ENCODE peak calls at places on chromosome 10, in six cellular contexts. One of them, this sample, is unnamed. For H3K4me1, the result is how much of the 10 kb centered on the place peaks cover.

GRCh38 chr10:58241346-58241745 is 26.3 kb downstream of the IPMK start:
- DNase-seq in PC-3: no peak
- DNase-seq in GM23338: no peak
- DNase-seq in HCT116: no peak
- DNase-seq in GM23248: peak
- DNase-seq in MM.1S: no peak
- DNase-seq in this sample: no peak

GRCh38 chr10:44843484-44843883 is 67.7 kb upstream of the TMEM72 start:
- DNase-seq in PC-3: no peak
- DNase-seq in GM23338: no peak
- DNase-seq in HCT116: no peak
- DNase-seq in GM23248: no peak
- DNase-seq in MM.1S: no peak
- DNase-seq in this sample: no peak

GRCh38 chr10:43043342-43043772 is 33.5 kb upstream of the RET start:
- DNase-seq in PC-3: no peak
- DNase-seq in GM23338: no peak
- DNase-seq in HCT116: no peak
- DNase-seq in GM23248: no peak
- DNase-seq in MM.1S: no peak
- DNase-seq in this sample: no peak

GRCh38 chr10:11716704-11717103 is 25.5 kb upstream of the ECHDC3 start:
- DNase-seq in PC-3: peak
- DNase-seq in GM23338: no peak
- DNase-seq in HCT116: no peak
- DNase-seq in GM23248: no peak
- DNase-seq in MM.1S: no peak
- DNase-seq in this sample: peak

GRCh38 chr10:91589656-91590035 is 43.2 kb downstream of the PPP1R3C start:
- DNase-seq in PC-3: no peak
- DNase-seq in GM23338: no peak
- DNase-seq in HCT116: no peak
- DNase-seq in GM23248: no peak
- DNase-seq in MM.1S: no peak
- DNase-seq in this sample: no peak

GRCh38 chr10:13074562-13075451 is 25.2 kb upstream of the OPTN start:
- DNase-seq in PC-3: peak
- DNase-seq in GM23338: peak
- DNase-seq in HCT116: peak
- DNase-seq in GM23248: peak
- DNase-seq in MM.1S: peak
- DNase-seq in this sample: peak

GRCh38 chr10:70503776-70504175 is 25.2 kb downstream of the PALD1 start:
- DNase-seq in PC-3: no peak
- DNase-seq in GM23338: no peak
- DNase-seq in HCT116: no peak
- DNase-seq in GM23248: no peak
- DNase-seq in MM.1S: peak
- DNase-seq in this sample: peak

GRCh38 chr10:98257198-98257597 is 10.8 kb downstream of the LOXL4 start:
- DNase-seq in PC-3: no peak
- DNase-seq in GM23338: no peak
- DNase-seq in HCT116: no peak
- DNase-seq in GM23248: no peak
- DNase-seq in MM.1S: no peak
- DNase-seq in this sample: no peak

GRCh38 chr10:21519327-21519933 is 6.1 kb downstream of the SKIDA1 start:
- DNase-seq in PC-3: no peak
- DNase-seq in GM23338: no peak
- DNase-seq in HCT116: no peak
- DNase-seq in GM23248: peak
- DNase-seq in MM.1S: no peak
- DNase-seq in this sample: no peak

GRCh38 chr10:101576229-101576863 is 11.7 kb downstream of the POLL start:
- DNase-seq in PC-3: peak
- DNase-seq in GM23338: no peak
- DNase-seq in HCT116: no peak
- DNase-seq in GM23248: peak
- DNase-seq in MM.1S: no peak
- DNase-seq in this sample: no peak

GRCh38 chr10:7310076-7310475 is 100.8 kb downstream of the SFMBT2 start:
- DNase-seq in PC-3: no peak
- DNase-seq in GM23338: no peak
- DNase-seq in HCT116: no peak
- DNase-seq in GM23248: no peak
- DNase-seq in MM.1S: no peak
- DNase-seq in this sample: no peak

GRCh38 chr10:12042409-12042796 is 206 bp downstream of the UPF2 start:
- DNase-seq in PC-3: no peak
- DNase-seq in GM23338: peak
- DNase-seq in HCT116: no peak
- DNase-seq in GM23248: peak
- DNase-seq in MM.1S: no peak
- DNase-seq in this sample: peak

GRCh38 chr10:72087969-72088878 is at the start of gene SPOCK2:
- DNase-seq in PC-3: no peak
- DNase-seq in GM23338: peak
- DNase-seq in HCT116: no peak
- DNase-seq in GM23248: peak
- DNase-seq in MM.1S: no peak
- DNase-seq in this sample: peak

GRCh38 chr10:24513155-24513554 is 210.5 kb downstream of the ARHGAP21 start:
- DNase-seq in PC-3: peak
- DNase-seq in GM23338: peak
- DNase-seq in HCT116: no peak
- DNase-seq in GM23248: peak
- DNase-seq in MM.1S: no peak
- DNase-seq in this sample: no peak

GRCh38 chr10:35462491-35462934 is 126.2 kb downstream of the CCNY start:
- DNase-seq in PC-3: no peak
- DNase-seq in GM23338: no peak
- DNase-seq in HCT116: no peak
- DNase-seq in GM23248: no peak
- DNase-seq in MM.1S: peak
- DNase-seq in this sample: peak

GRCh38 chr10:5592070-5592469 is 67.3 kb downstream of the CALML3 start:
- DNase-seq in PC-3: no peak
- DNase-seq in GM23338: no peak
- DNase-seq in HCT116: no peak
- DNase-seq in GM23248: no peak
- DNase-seq in MM.1S: no peak
- DNase-seq in this sample: no peak

GRCh38 chr10:103648231-103648950 is 154.9 kb downstream of the NEURL1 start:
- DNase-seq in PC-3: no peak
- DNase-seq in GM23338: peak
- DNase-seq in HCT116: no peak
- DNase-seq in GM23248: no peak
- DNase-seq in MM.1S: no peak
- DNase-seq in this sample: no peak
- H3K27ac ChIP-seq in PC-3: no peak
- H3K27ac ChIP-seq in GM23338: no peak
- H3K27ac ChIP-seq in HCT116: no peak
- H3K27ac ChIP-seq in GM23248: peak
- H3K27ac ChIP-seq in MM.1S: no peak
- H3K27ac ChIP-seq in this sample: no peak

GRCh38 chr10:93074597-93075368 is 1.1 kb downstream of the CYP26A1 start:
- DNase-seq in PC-3: no peak
- DNase-seq in GM23338: peak
- DNase-seq in HCT116: no peak
- DNase-seq in GM23248: peak
- DNase-seq in MM.1S: peak
- DNase-seq in this sample: no peak

GRCh38 chr10:93074137-93074596 is 474 bp downstream of the CYP26A1 start:
- DNase-seq in PC-3: peak
- DNase-seq in GM23338: peak
- DNase-seq in HCT116: no peak
- DNase-seq in GM23248: peak
- DNase-seq in MM.1S: no peak
- DNase-seq in this sample: no peak

GRCh38 chr10:93077860-93078337 is 4.2 kb downstream of the CYP26A1 start:
- DNase-seq in PC-3: no peak
- DNase-seq in GM23338: no peak
- DNase-seq in HCT116: no peak
- DNase-seq in GM23248: no peak
- DNase-seq in MM.1S: peak
- DNase-seq in this sample: no peak

GRCh38 chr10:93075369-93076221 is 1.9 kb downstream of the CYP26A1 start:
- DNase-seq in PC-3: no peak
- DNase-seq in GM23338: peak
- DNase-seq in HCT116: no peak
- DNase-seq in GM23248: peak
- DNase-seq in MM.1S: peak
- DNase-seq in this sample: no peak

DNA sequence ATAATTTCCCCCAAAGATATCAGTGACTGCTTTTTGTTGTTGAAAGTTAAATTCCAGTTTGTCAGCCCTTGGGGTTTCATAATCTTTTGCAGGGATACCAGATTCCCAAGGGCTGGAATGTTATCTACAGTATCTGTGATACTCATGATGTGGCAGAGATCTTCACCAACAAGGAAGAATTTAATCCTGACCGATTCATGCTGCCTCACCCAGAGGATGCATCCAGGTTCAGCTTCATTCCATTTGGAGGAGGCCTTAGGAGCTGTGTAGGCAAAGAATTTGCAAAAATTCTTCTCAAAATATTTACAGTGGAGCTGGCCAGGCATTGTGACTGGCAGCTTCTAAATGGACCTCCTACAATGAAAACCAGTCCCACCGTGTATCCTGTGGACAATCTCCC is 3.2 kb downstream of the CYP26A1 start:
- DNase-seq in PC-3: no peak
- DNase-seq in GM23338: no peak
- DNase-seq in HCT116: no peak
- DNase-seq in GM23248: no peak
- DNase-seq in MM.1S: no peak
- DNase-seq in this sample: no peak
- H3K4me1 ChIP-seq in PC-3: under half
- H3K4me1 ChIP-seq in GM23338: under half
- H3K4me1 ChIP-seq in HCT116: under half
- H3K4me1 ChIP-seq in GM23248: under half
- H3K4me1 ChIP-seq in MM.1S: under half
- H3K4me1 ChIP-seq in this sample: under half

DNA sequence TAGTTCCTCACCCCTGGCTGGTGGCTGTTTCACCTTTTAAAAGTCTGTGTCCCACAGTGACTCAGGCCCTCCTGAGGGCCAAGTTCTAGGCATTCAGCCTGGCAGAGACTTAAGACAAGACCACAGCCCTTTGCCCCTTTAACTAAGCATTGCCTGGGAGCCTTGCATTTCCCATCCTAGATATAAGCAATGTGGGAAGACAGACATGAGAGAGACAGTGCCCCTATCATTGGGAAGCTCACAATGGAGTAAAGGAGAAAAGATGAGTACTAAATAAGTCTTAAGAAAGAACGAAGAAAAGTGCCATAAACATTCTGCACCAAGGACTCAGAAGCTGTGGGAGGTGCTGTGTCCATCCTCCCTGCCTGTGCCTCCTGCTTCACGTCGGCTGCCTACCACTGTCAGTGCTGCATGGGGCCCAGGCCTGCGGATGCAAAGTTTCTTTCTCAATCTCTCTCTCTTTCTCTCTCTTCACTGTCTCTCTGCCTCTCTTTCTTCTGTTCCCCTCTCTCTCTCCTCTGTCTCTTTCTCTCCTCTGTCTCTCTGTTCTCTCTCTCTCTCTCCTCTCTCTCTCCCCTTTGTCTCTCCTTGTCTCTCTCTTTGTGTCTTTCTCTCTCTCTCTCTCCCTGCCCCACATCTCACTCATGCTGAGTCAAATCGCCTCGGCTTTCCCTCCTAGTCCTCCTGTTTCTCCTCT is 21.5 kb downstream of the GPRIN2 start:
- DNase-seq in PC-3: no peak
- DNase-seq in GM23338: no peak
- DNase-seq in HCT116: no peak
- DNase-seq in GM23248: peak
- DNase-seq in MM.1S: no peak
- DNase-seq in this sample: no peak
- TF ChIP-seq EZH2phosphoT487 in PC-3: no peak
- TF ChIP-seq EZH2phosphoT487 in GM23338: no peak
- TF ChIP-seq EZH2phosphoT487 in HCT116: no peak
- TF ChIP-seq EZH2phosphoT487 in GM23248: no peak
- TF ChIP-seq EZH2phosphoT487 in MM.1S: no peak
- TF ChIP-seq EZH2phosphoT487 in this sample: no peak

GRCh38 chr10:132877473-132877872 is 64.9 kb downstream of the CFAP46 start:
- DNase-seq in PC-3: no peak
- DNase-seq in GM23338: no peak
- DNase-seq in HCT116: no peak
- DNase-seq in GM23248: no peak
- DNase-seq in MM.1S: no peak
- DNase-seq in this sample: no peak
- H3K27ac ChIP-seq in PC-3: no peak
- H3K27ac ChIP-seq in GM23338: no peak
- H3K27ac ChIP-seq in HCT116: no peak
- H3K27ac ChIP-seq in GM23248: no peak
- H3K27ac ChIP-seq in MM.1S: no peak
- H3K27ac ChIP-seq in this sample: no peak

DNA sequence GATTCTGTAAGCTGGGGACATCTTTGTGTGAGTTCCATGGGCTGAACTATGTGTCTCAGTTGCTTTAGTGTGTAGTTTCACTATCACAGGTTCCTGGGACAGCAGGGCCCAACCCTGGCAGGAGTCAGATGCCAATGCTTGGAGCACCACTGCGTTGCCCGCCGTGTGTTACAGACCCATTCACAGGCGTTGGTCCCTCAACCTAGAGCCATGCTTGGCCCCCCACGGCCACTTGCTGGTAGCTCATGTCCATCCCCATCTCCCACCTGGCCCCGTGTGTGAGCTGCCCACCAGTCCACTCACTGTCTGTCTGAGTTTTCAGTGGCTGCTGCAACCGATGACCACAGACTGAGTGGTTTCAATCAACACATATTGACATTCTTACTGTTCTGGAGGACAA is 546.9 kb downstream of the TCERG1L start:
- DNase-seq in PC-3: no peak
- DNase-seq in GM23338: no peak
- DNase-seq in HCT116: no peak
- DNase-seq in GM23248: no peak
- DNase-seq in MM.1S: no peak
- DNase-seq in this sample: no peak
- H3K4me1 ChIP-seq in PC-3: under half
- H3K4me1 ChIP-seq in GM23338: under half
- H3K4me1 ChIP-seq in HCT116: under half
- H3K4me1 ChIP-seq in GM23248: under half
- H3K4me1 ChIP-seq in MM.1S: under half
- H3K4me1 ChIP-seq in this sample: under half

DNA sequence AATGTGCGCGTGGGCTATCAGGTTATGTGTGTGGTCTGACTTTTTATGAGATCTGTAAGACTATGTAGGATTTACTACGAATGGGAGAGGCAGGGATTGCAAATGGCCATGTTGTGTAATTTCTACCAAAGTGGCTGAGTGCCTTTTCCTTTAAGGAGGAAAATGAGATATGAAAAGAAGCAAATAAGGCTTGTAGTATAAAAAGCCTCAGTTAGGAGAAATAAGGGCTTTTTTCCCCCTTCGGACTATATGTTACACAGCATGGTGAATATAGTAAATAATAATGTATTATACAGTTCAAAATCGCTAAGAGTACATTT is 447 bp upstream of the GPAM start:
- DNase-seq in PC-3: peak
- DNase-seq in GM23338: no peak
- DNase-seq in HCT116: no peak
- DNase-seq in GM23248: no peak
- DNase-seq in MM.1S: no peak
- DNase-seq in this sample: no peak
- TF ChIP-seq EZH2phosphoT487 in PC-3: no peak
- TF ChIP-seq EZH2phosphoT487 in GM23338: no peak
- TF ChIP-seq EZH2phosphoT487 in HCT116: no peak
- TF ChIP-seq EZH2phosphoT487 in GM23248: no peak
- TF ChIP-seq EZH2phosphoT487 in MM.1S: no peak
- TF ChIP-seq EZH2phosphoT487 in this sample: no peak

GRCh38 chr10:118730699-118731456 is 23.9 kb downstream of the CACUL1 start:
- DNase-seq in PC-3: peak
- DNase-seq in GM23338: no peak
- DNase-seq in HCT116: no peak
- DNase-seq in GM23248: no peak
- DNase-seq in MM.1S: no peak
- DNase-seq in this sample: no peak
- H3K27ac ChIP-seq in PC-3: no peak
- H3K27ac ChIP-seq in GM23338: no peak
- H3K27ac ChIP-seq in HCT116: no peak
- H3K27ac ChIP-seq in GM23248: no peak
- H3K27ac ChIP-seq in MM.1S: no peak
- H3K27ac ChIP-seq in this sample: no peak

This sample was measured in OCI-LY7.